ENCODE peak calls at places on chromosome 21, in ten cellular contexts. F is LHCN-M2; G is T-helper 1 cell; O is left cardiac atrium; V is NB4; J is OCI-LY7; Y is HS-27A; W is activated CD4-positive, alpha-beta T cell treated with anti-CD3 and anti-CD28 coated beads, Interleukin-2, amount 10 ng/mL, durations not matched to agents 7 days and 5 days; K is EL; H is stimulated activated CD8-positive, alpha-beta memory T cell treated with anti-CD3 and anti-CD28 coated beads, Interleukin-4, amount 100 ng/mL, for 4 hours. A is an unnamed sample.

GRCh38 chr21:45076245-45076661 is 1.9 kb downstream of the ADARB1 start:
- DNase-seq in F (peak), G (no peak), O (no peak), V (peak), J (no peak), Y (no peak), W (no peak), K (peak), H (no peak), A (no peak)

GRCh38 chr21:22880573-22880972 is 1882.4 kb downstream of the NCAM2 start:
- DNase-seq in F (no peak), G (no peak), O (no peak), V (no peak), J (no peak), Y (no peak), W (no peak), K (no peak), H (no peak), A (no peak)

GRCh38 chr21:41345934-41346685 is 15.7 kb upstream of the MX2 start:
- DNase-seq in F (no peak), G (no peak), O (no peak), V (no peak), J (no peak), Y (no peak), W (no peak), K (no peak), H (no peak), A (no peak)

GRCh38 chr21:42539342-42539741 is 25.7 kb downstream of the SLC37A1 start:
- DNase-seq in F (no peak), G (no peak), O (peak), V (no peak), J (no peak), Y (no peak), W (no peak), K (no peak), H (no peak), A (no peak)

GRCh38 chr21:14536929-14537328 is 9.2 kb downstream of the SAMSN1 start:
- DNase-seq in F (no peak), G (no peak), O (no peak), V (no peak), J (no peak), Y (no peak), W (no peak), K (no peak), H (no peak), A (no peak)

GRCh38 chr21:32403201-32403701 is 9.3 kb upstream of the EVA1C start:
- DNase-seq in F (peak), G (peak), O (peak), V (peak), J (peak), Y (no peak), W (peak), K (peak), H (no peak), A (peak)

GRCh38 chr21:40512590-40512989 is 334.4 kb downstream of the DSCAM start:
- DNase-seq in F (no peak), G (no peak), O (no peak), V (peak), J (peak), Y (no peak), W (no peak), K (no peak), H (no peak), A (peak)

GRCh38 chr21:34592120-34592561 is 22.8 kb downstream of the RCAN1 start:
- DNase-seq in F (no peak), G (no peak), O (peak), V (no peak), J (no peak), Y (no peak), W (no peak), K (no peak), H (no peak), A (no peak)

GRCh38 chr21:41361786-41362604 is at the start of gene MX2:
- DNase-seq in F (peak), G (peak), O (peak), V (peak), J (peak), Y (no peak), W (peak), K (peak), H (peak), A (no peak)

GRCh38 chr21:35424122-35424521 is 375.0 kb upstream of the RUNX1 start:
- DNase-seq in F (no peak), G (no peak), O (no peak), V (no peak), J (no peak), Y (no peak), W (no peak), K (no peak), H (no peak), A (no peak)

GRCh38 chr21:37675202-37675801 is 241.0 kb downstream of the KCNJ6 start:
- DNase-seq in F (no peak), G (peak), O (peak), V (peak), J (peak), Y (no peak), W (peak), K (peak), H (no peak), A (peak)

GRCh38 chr21:44441581-44442265 is 13.6 kb upstream of the LRRC3 start:
- DNase-seq in F (no peak), G (no peak), O (peak), V (no peak), J (no peak), Y (no peak), W (no peak), K (no peak), H (no peak), A (peak)

GRCh38 chr21:44723177-44724131 is 12.1 kb upstream of the TSPEAR start:
- DNase-seq in F (no peak), G (no peak), O (no peak), V (peak), J (no peak), Y (no peak), W (no peak), K (no peak), H (no peak), A (no peak)

GRCh38 chr21:16071082-16071481 is 341.3 kb downstream of the USP25 start:
- DNase-seq in F (no peak), G (no peak), O (no peak), V (no peak), J (no peak), Y (no peak), W (no peak), K (peak), H (no peak), A (no peak)

GRCh38 chr21:38402291-38402690 is 96.0 kb downstream of the ERG start:
- DNase-seq in F (no peak), G (no peak), O (no peak), V (no peak), J (no peak), Y (no peak), W (no peak), K (no peak), H (no peak), A (no peak)

GRCh38 chr21:38351961-38352521 is 95.2 kb downstream of the KCNJ15 start:
- DNase-seq in F (peak), G (no peak), O (no peak), V (no peak), J (no peak), Y (peak), W (no peak), K (peak), H (no peak), A (peak)

GRCh38 chr21:41571938-41572510 is 64.1 kb upstream of the TMPRSS2 start:
- DNase-seq in F (no peak), G (no peak), O (no peak), V (peak), J (peak), Y (no peak), W (no peak), K (no peak), H (no peak), A (no peak)

GRCh38 chr21:45993210-45994085 is 11.9 kb downstream of the COL6A1 start:
- DNase-seq in F (no peak), G (no peak), O (peak), V (no peak), J (no peak), Y (no peak), W (no peak), K (no peak), H (no peak), A (peak)

GRCh38 chr21:33020558-33021100 is 5.1 kb upstream of the OLIG2 start:
- DNase-seq in F (no peak), G (no peak), O (no peak), V (no peak), J (no peak), Y (no peak), W (no peak), K (no peak), H (no peak), A (no peak)

GRCh38 chr21:41481191-41481590 is 26.8 kb downstream of the TMPRSS2 start:
- DNase-seq in F (no peak), G (no peak), O (no peak), V (no peak), J (no peak), Y (no peak), W (no peak), K (peak), H (no peak), A (no peak)

GRCh38 chr21:42330380-42331336 is 15.4 kb upstream of the TFF3 start:
- DNase-seq in F (no peak), G (no peak), O (no peak), V (no peak), J (no peak), Y (no peak), W (no peak), K (no peak), H (no peak), A (no peak)

GRCh38 chr21:45592208-45592619 is 50.0 kb upstream of the SLC19A1 start:
- DNase-seq in F (no peak), G (peak), O (no peak), V (peak), J (peak), Y (no peak), W (peak), K (no peak), H (peak), A (no peak)

GRCh38 chr21:42404534-42404933 is 832 bp downstream of the UBASH3A start:
- DNase-seq in F (no peak), G (no peak), O (no peak), V (no peak), J (no peak), Y (no peak), W (peak), K (no peak), H (no peak), A (no peak)

GRCh38 chr21:41642399-41642798 is 124.5 kb downstream of the RIPK4 start:
- DNase-seq in F (no peak), G (no peak), O (no peak), V (no peak), J (no peak), Y (peak), W (no peak), K (peak), H (no peak), A (no peak)

GRCh38 chr21:28485301-28486022 is 507.2 kb downstream of the LTN1 start:
- DNase-seq in F (peak), G (no peak), O (no peak), V (no peak), J (no peak), Y (peak), W (no peak), K (peak), H (no peak), A (no peak)

GRCh38 chr21:33402011-33402979 is 918 bp upstream of the IFNGR2 start:
- DNase-seq in F (peak), G (no peak), O (peak), V (peak), J (peak), Y (peak), W (no peak), K (peak), H (no peak), A (peak)

GRCh38 chr21:26806734-26807372 is 38.4 kb downstream of the ADAMTS1 start:
- DNase-seq in F (peak), G (no peak), O (no peak), V (no peak), J (no peak), Y (no peak), W (no peak), K (peak), H (no peak), A (no peak)

GRCh38 chr21:32044205-32044874 is 171.5 kb downstream of the HUNK start:
- DNase-seq in F (no peak), G (no peak), O (no peak), V (no peak), J (no peak), Y (no peak), W (no peak), K (no peak), H (no peak), A (no peak)

GRCh38 chr21:43708745-43709381 is 10.1 kb upstream of the PDXK start:
- DNase-seq in F (no peak), G (no peak), O (no peak), V (no peak), J (no peak), Y (no peak), W (no peak), K (no peak), H (no peak), A (no peak)

GRCh38 chr21:38958940-38959685 is 153.4 kb downstream of the ETS2 start:
- DNase-seq in F (peak), G (no peak), O (no peak), V (peak), J (no peak), Y (no peak), W (no peak), K (peak), H (no peak), A (no peak)

GRCh38 chr21:37446552-37446951 is 80.0 kb downstream of the DYRK1A start:
- DNase-seq in F (no peak), G (no peak), O (no peak), V (no peak), J (no peak), Y (no peak), W (no peak), K (no peak), H (no peak), A (no peak)